ENCODE peak calls at places on chromosome 10, in four cellular contexts. One of them, this sample, is unnamed.

GRCh38 chr10:20492447-20492846 is 404.7 kb downstream of the NEBL start:
- DNase-seq in stimulated activated CD4-positive, alpha-beta T cell treated with anti-CD3 and anti-CD28 coated beads, Interleukin-12 subunit alpha, Interleukin-12 subunit beta, amount 100 ng/mL, for 4 hours: no peak
- DNase-seq in GM03348: no peak
- DNase-seq in LoVo: no peak
- DNase-seq in this sample: no peak

GRCh38 chr10:110006358-110007170 is 1.2 kb upstream of the ADD3 start:
- DNase-seq in stimulated activated CD4-positive, alpha-beta T cell treated with anti-CD3 and anti-CD28 coated beads, Interleukin-12 subunit alpha, Interleukin-12 subunit beta, amount 100 ng/mL, for 4 hours: no peak
- DNase-seq in GM03348: peak
- DNase-seq in LoVo: peak
- DNase-seq in this sample: peak

GRCh38 chr10:17643339-17643754 is 604 bp upstream of the STAM start:
- DNase-seq in stimulated activated CD4-positive, alpha-beta T cell treated with anti-CD3 and anti-CD28 coated beads, Interleukin-12 subunit alpha, Interleukin-12 subunit beta, amount 100 ng/mL, for 4 hours: peak
- DNase-seq in GM03348: peak
- DNase-seq in LoVo: peak
- DNase-seq in this sample: peak

GRCh38 chr10:7886056-7886455 is 67.8 kb downstream of the TAF3 start:
- DNase-seq in stimulated activated CD4-positive, alpha-beta T cell treated with anti-CD3 and anti-CD28 coated beads, Interleukin-12 subunit alpha, Interleukin-12 subunit beta, amount 100 ng/mL, for 4 hours: no peak
- DNase-seq in GM03348: no peak
- DNase-seq in LoVo: peak
- DNase-seq in this sample: no peak

GRCh38 chr10:63252095-63252762 is 119.1 kb downstream of the NRBF2 start:
- DNase-seq in stimulated activated CD4-positive, alpha-beta T cell treated with anti-CD3 and anti-CD28 coated beads, Interleukin-12 subunit alpha, Interleukin-12 subunit beta, amount 100 ng/mL, for 4 hours: no peak
- DNase-seq in GM03348: no peak
- DNase-seq in LoVo: no peak
- DNase-seq in this sample: no peak

GRCh38 chr10:112374724-112375541 is 1.0 kb downstream of the ACSL5 start:
- DNase-seq in stimulated activated CD4-positive, alpha-beta T cell treated with anti-CD3 and anti-CD28 coated beads, Interleukin-12 subunit alpha, Interleukin-12 subunit beta, amount 100 ng/mL, for 4 hours: no peak
- DNase-seq in GM03348: no peak
- DNase-seq in LoVo: no peak
- DNase-seq in this sample: no peak

GRCh38 chr10:49647554-49647953 is 31.9 kb upstream of the C10orf53 start:
- DNase-seq in stimulated activated CD4-positive, alpha-beta T cell treated with anti-CD3 and anti-CD28 coated beads, Interleukin-12 subunit alpha, Interleukin-12 subunit beta, amount 100 ng/mL, for 4 hours: no peak
- DNase-seq in GM03348: no peak
- DNase-seq in LoVo: no peak
- DNase-seq in this sample: no peak

GRCh38 chr10:89332718-89333281 is 5.0 kb downstream of the IFIT3 start:
- DNase-seq in stimulated activated CD4-positive, alpha-beta T cell treated with anti-CD3 and anti-CD28 coated beads, Interleukin-12 subunit alpha, Interleukin-12 subunit beta, amount 100 ng/mL, for 4 hours: no peak
- DNase-seq in GM03348: no peak
- DNase-seq in LoVo: no peak
- DNase-seq in this sample: no peak

GRCh38 chr10:130300608-130301025 is 164.4 kb downstream of the GLRX3 start:
- DNase-seq in stimulated activated CD4-positive, alpha-beta T cell treated with anti-CD3 and anti-CD28 coated beads, Interleukin-12 subunit alpha, Interleukin-12 subunit beta, amount 100 ng/mL, for 4 hours: peak
- DNase-seq in GM03348: no peak
- DNase-seq in LoVo: no peak
- DNase-seq in this sample: peak

GRCh38 chr10:131429942-131430341 is 118.4 kb upstream of the TCERG1L start:
- DNase-seq in stimulated activated CD4-positive, alpha-beta T cell treated with anti-CD3 and anti-CD28 coated beads, Interleukin-12 subunit alpha, Interleukin-12 subunit beta, amount 100 ng/mL, for 4 hours: no peak
- DNase-seq in GM03348: no peak
- DNase-seq in LoVo: no peak
- DNase-seq in this sample: no peak

GRCh38 chr10:24721254-24722106 is 2.2 kb downstream of the ARHGAP21 start:
- DNase-seq in stimulated activated CD4-positive, alpha-beta T cell treated with anti-CD3 and anti-CD28 coated beads, Interleukin-12 subunit alpha, Interleukin-12 subunit beta, amount 100 ng/mL, for 4 hours: no peak
- DNase-seq in GM03348: peak
- DNase-seq in LoVo: peak
- DNase-seq in this sample: no peak

GRCh38 chr10:5323446-5323845 is 41.3 kb upstream of the UCN3 start:
- DNase-seq in stimulated activated CD4-positive, alpha-beta T cell treated with anti-CD3 and anti-CD28 coated beads, Interleukin-12 subunit alpha, Interleukin-12 subunit beta, amount 100 ng/mL, for 4 hours: no peak
- DNase-seq in GM03348: no peak
- DNase-seq in LoVo: no peak
- DNase-seq in this sample: no peak

GRCh38 chr10:122132331-122132755 is 138.8 kb upstream of the BTBD16 start:
- DNase-seq in stimulated activated CD4-positive, alpha-beta T cell treated with anti-CD3 and anti-CD28 coated beads, Interleukin-12 subunit alpha, Interleukin-12 subunit beta, amount 100 ng/mL, for 4 hours: no peak
- DNase-seq in GM03348: no peak
- DNase-seq in LoVo: no peak
- DNase-seq in this sample: no peak

GRCh38 chr10:17586741-17587720 is 30.1 kb downstream of the HACD1 start:
- DNase-seq in stimulated activated CD4-positive, alpha-beta T cell treated with anti-CD3 and anti-CD28 coated beads, Interleukin-12 subunit alpha, Interleukin-12 subunit beta, amount 100 ng/mL, for 4 hours: no peak
- DNase-seq in GM03348: no peak
- DNase-seq in LoVo: no peak
- DNase-seq in this sample: no peak

GRCh38 chr10:42640610-42641229 is 2.4 kb upstream of the ZNF33B start:
- DNase-seq in stimulated activated CD4-positive, alpha-beta T cell treated with anti-CD3 and anti-CD28 coated beads, Interleukin-12 subunit alpha, Interleukin-12 subunit beta, amount 100 ng/mL, for 4 hours: no peak
- DNase-seq in GM03348: no peak
- DNase-seq in LoVo: peak
- DNase-seq in this sample: no peak

GRCh38 chr10:58733436-58733835 is 220.8 kb downstream of the BICC1 start:
- DNase-seq in stimulated activated CD4-positive, alpha-beta T cell treated with anti-CD3 and anti-CD28 coated beads, Interleukin-12 subunit alpha, Interleukin-12 subunit beta, amount 100 ng/mL, for 4 hours: no peak
- DNase-seq in GM03348: no peak
- DNase-seq in LoVo: no peak
- DNase-seq in this sample: no peak

GRCh38 chr10:98423691-98424120 is 8.7 kb upstream of the PYROXD2 start:
- DNase-seq in stimulated activated CD4-positive, alpha-beta T cell treated with anti-CD3 and anti-CD28 coated beads, Interleukin-12 subunit alpha, Interleukin-12 subunit beta, amount 100 ng/mL, for 4 hours: no peak
- DNase-seq in GM03348: no peak
- DNase-seq in LoVo: no peak
- DNase-seq in this sample: no peak

GRCh38 chr10:129744896-129745750 is 219.0 kb downstream of the EBF3 start:
- DNase-seq in stimulated activated CD4-positive, alpha-beta T cell treated with anti-CD3 and anti-CD28 coated beads, Interleukin-12 subunit alpha, Interleukin-12 subunit beta, amount 100 ng/mL, for 4 hours: no peak
- DNase-seq in GM03348: no peak
- DNase-seq in LoVo: no peak
- DNase-seq in this sample: no peak

GRCh38 chr10:114437456-114438292 is 33.4 kb upstream of the AFAP1L2 start:
- DNase-seq in stimulated activated CD4-positive, alpha-beta T cell treated with anti-CD3 and anti-CD28 coated beads, Interleukin-12 subunit alpha, Interleukin-12 subunit beta, amount 100 ng/mL, for 4 hours: no peak
- DNase-seq in GM03348: peak
- DNase-seq in LoVo: no peak
- DNase-seq in this sample: no peak

GRCh38 chr10:32065871-32066270 is 9.6 kb upstream of the KIF5B start:
- DNase-seq in stimulated activated CD4-positive, alpha-beta T cell treated with anti-CD3 and anti-CD28 coated beads, Interleukin-12 subunit alpha, Interleukin-12 subunit beta, amount 100 ng/mL, for 4 hours: no peak
- DNase-seq in GM03348: peak
- DNase-seq in LoVo: peak
- DNase-seq in this sample: peak

GRCh38 chr10:53109320-53109719 is 336.7 kb upstream of the MBL2 start:
- DNase-seq in stimulated activated CD4-positive, alpha-beta T cell treated with anti-CD3 and anti-CD28 coated beads, Interleukin-12 subunit alpha, Interleukin-12 subunit beta, amount 100 ng/mL, for 4 hours: no peak
- DNase-seq in GM03348: no peak
- DNase-seq in LoVo: no peak
- DNase-seq in this sample: no peak

GRCh38 chr10:22087365-22087738 is 83.8 kb upstream of the DNAJC1 start:
- DNase-seq in stimulated activated CD4-positive, alpha-beta T cell treated with anti-CD3 and anti-CD28 coated beads, Interleukin-12 subunit alpha, Interleukin-12 subunit beta, amount 100 ng/mL, for 4 hours: no peak
- DNase-seq in GM03348: no peak
- DNase-seq in LoVo: no peak
- DNase-seq in this sample: no peak

GRCh38 chr10:99993994-99994689 is 15.6 kb downstream of the DNMBP start:
- DNase-seq in stimulated activated CD4-positive, alpha-beta T cell treated with anti-CD3 and anti-CD28 coated beads, Interleukin-12 subunit alpha, Interleukin-12 subunit beta, amount 100 ng/mL, for 4 hours: peak
- DNase-seq in GM03348: peak
- DNase-seq in LoVo: no peak
- DNase-seq in this sample: peak

GRCh38 chr10:75240329-75240728 is 4.6 kb upstream of the COMTD1 start:
- DNase-seq in stimulated activated CD4-positive, alpha-beta T cell treated with anti-CD3 and anti-CD28 coated beads, Interleukin-12 subunit alpha, Interleukin-12 subunit beta, amount 100 ng/mL, for 4 hours: no peak
- DNase-seq in GM03348: no peak
- DNase-seq in LoVo: no peak
- DNase-seq in this sample: no peak

GRCh38 chr10:86801995-86802394 is 45.6 kb downstream of the BMPR1A start:
- DNase-seq in stimulated activated CD4-positive, alpha-beta T cell treated with anti-CD3 and anti-CD28 coated beads, Interleukin-12 subunit alpha, Interleukin-12 subunit beta, amount 100 ng/mL, for 4 hours: no peak
- DNase-seq in GM03348: no peak
- DNase-seq in LoVo: no peak
- DNase-seq in this sample: no peak

GRCh38 chr10:28768227-28768626 is 90.9 kb downstream of the BAMBI start:
- DNase-seq in stimulated activated CD4-positive, alpha-beta T cell treated with anti-CD3 and anti-CD28 coated beads, Interleukin-12 subunit alpha, Interleukin-12 subunit beta, amount 100 ng/mL, for 4 hours: no peak
- DNase-seq in GM03348: no peak
- DNase-seq in LoVo: no peak
- DNase-seq in this sample: no peak